ENCODE peak calls at places on chromosomes 7 and 10, in ten cellular contexts. One of them, this sample, is unnamed.

GRCh38 chr10:120262857-120263547 is 194.0 kb upstream of the PLPP4 start:
- DNase-seq in spleen: no peak
- DNase-seq in stomach: no peak
- DNase-seq in K562: no peak
- DNase-seq in transverse colon: no peak
- DNase-seq in suprapubic skin: no peak
- DNase-seq in HepG2: no peak
- DNase-seq in HCT116: no peak
- DNase-seq in sigmoid colon: no peak
- DNase-seq in endothelial cell of umbilical vein: no peak
- DNase-seq in this sample: no peak

GRCh38 chr7:134935701-134936100 is 50.6 kb upstream of the AGBL3 start:
- DNase-seq in spleen: no peak
- DNase-seq in stomach: no peak
- DNase-seq in K562: no peak
- DNase-seq in transverse colon: no peak
- DNase-seq in suprapubic skin: no peak
- DNase-seq in HepG2: no peak
- DNase-seq in HCT116: no peak
- DNase-seq in sigmoid colon: no peak
- DNase-seq in endothelial cell of umbilical vein: no peak
- DNase-seq in this sample: no peak

GRCh38 chr7:86965727-86966120 is 93.7 kb downstream of the ELAPOR2 start:
- DNase-seq in spleen: no peak
- DNase-seq in stomach: no peak
- DNase-seq in K562: no peak
- DNase-seq in transverse colon: no peak
- DNase-seq in suprapubic skin: no peak
- DNase-seq in HepG2: no peak
- DNase-seq in HCT116: no peak
- DNase-seq in sigmoid colon: no peak
- DNase-seq in endothelial cell of umbilical vein: no peak
- DNase-seq in this sample: no peak

GRCh38 chr7:46996972-46997371 is 584.9 kb downstream of the TNS3 start:
- DNase-seq in spleen: no peak
- DNase-seq in stomach: no peak
- DNase-seq in K562: no peak
- DNase-seq in transverse colon: no peak
- DNase-seq in suprapubic skin: no peak
- DNase-seq in HepG2: no peak
- DNase-seq in HCT116: no peak
- DNase-seq in sigmoid colon: no peak
- DNase-seq in endothelial cell of umbilical vein: no peak
- DNase-seq in this sample: no peak

GRCh38 chr7:50379539-50379938 is 70.6 kb downstream of the FIGNL1 start:
- DNase-seq in spleen: no peak
- DNase-seq in stomach: no peak
- DNase-seq in K562: no peak
- DNase-seq in transverse colon: no peak
- DNase-seq in suprapubic skin: no peak
- DNase-seq in HepG2: no peak
- DNase-seq in HCT116: no peak
- DNase-seq in sigmoid colon: no peak
- DNase-seq in endothelial cell of umbilical vein: no peak
- DNase-seq in this sample: no peak

GRCh38 chr10:50600831-50601466 is 22.8 kb downstream of the SGMS1 start:
- DNase-seq in spleen: no peak
- DNase-seq in stomach: no peak
- DNase-seq in K562: no peak
- DNase-seq in transverse colon: no peak
- DNase-seq in suprapubic skin: no peak
- DNase-seq in HepG2: no peak
- DNase-seq in HCT116: no peak
- DNase-seq in sigmoid colon: no peak
- DNase-seq in endothelial cell of umbilical vein: no peak
- DNase-seq in this sample: no peak

GRCh38 chr10:45515630-45516029 is 141.6 kb downstream of the ALOX5 start:
- DNase-seq in spleen: no peak
- DNase-seq in stomach: no peak
- DNase-seq in K562: no peak
- DNase-seq in transverse colon: no peak
- DNase-seq in suprapubic skin: no peak
- DNase-seq in HepG2: peak
- DNase-seq in HCT116: no peak
- DNase-seq in sigmoid colon: no peak
- DNase-seq in endothelial cell of umbilical vein: no peak
- DNase-seq in this sample: no peak

GRCh38 chr10:124351481-124352220 is 67.1 kb downstream of the OAT start:
- DNase-seq in spleen: peak
- DNase-seq in stomach: peak
- DNase-seq in K562: no peak
- DNase-seq in transverse colon: no peak
- DNase-seq in suprapubic skin: no peak
- DNase-seq in HepG2: no peak
- DNase-seq in HCT116: no peak
- DNase-seq in sigmoid colon: no peak
- DNase-seq in endothelial cell of umbilical vein: no peak
- DNase-seq in this sample: no peak

GRCh38 chr7:45924283-45924682 is 3.2 kb upstream of the IGFBP3 start:
- DNase-seq in spleen: no peak
- DNase-seq in stomach: no peak
- DNase-seq in K562: no peak
- DNase-seq in transverse colon: no peak
- DNase-seq in suprapubic skin: no peak
- DNase-seq in HepG2: no peak
- DNase-seq in HCT116: no peak
- DNase-seq in sigmoid colon: no peak
- DNase-seq in endothelial cell of umbilical vein: peak
- DNase-seq in this sample: peak

GRCh38 chr7:133530682-133531081 is 277.8 kb downstream of the EXOC4 start:
- DNase-seq in spleen: no peak
- DNase-seq in stomach: no peak
- DNase-seq in K562: no peak
- DNase-seq in transverse colon: no peak
- DNase-seq in suprapubic skin: no peak
- DNase-seq in HepG2: no peak
- DNase-seq in HCT116: no peak
- DNase-seq in sigmoid colon: no peak
- DNase-seq in endothelial cell of umbilical vein: peak
- DNase-seq in this sample: no peak

GRCh38 chr7:142792593-142792992 is 21.8 kb downstream of the PRSS2 start:
- DNase-seq in spleen: no peak
- DNase-seq in stomach: no peak
- DNase-seq in K562: no peak
- DNase-seq in transverse colon: no peak
- DNase-seq in suprapubic skin: no peak
- DNase-seq in HepG2: no peak
- DNase-seq in HCT116: no peak
- DNase-seq in sigmoid colon: no peak
- DNase-seq in endothelial cell of umbilical vein: no peak
- DNase-seq in this sample: no peak

GRCh38 chr10:69097729-69098128 is 9.8 kb downstream of the SRGN start:
- DNase-seq in spleen: no peak
- DNase-seq in stomach: no peak
- DNase-seq in K562: no peak
- DNase-seq in transverse colon: no peak
- DNase-seq in suprapubic skin: no peak
- DNase-seq in HepG2: no peak
- DNase-seq in HCT116: no peak
- DNase-seq in sigmoid colon: no peak
- DNase-seq in endothelial cell of umbilical vein: no peak
- DNase-seq in this sample: no peak

GRCh38 chr10:103417601-103418000 is 21.2 kb downstream of the PDCD11 start:
- DNase-seq in spleen: no peak
- DNase-seq in stomach: no peak
- DNase-seq in K562: no peak
- DNase-seq in transverse colon: no peak
- DNase-seq in suprapubic skin: no peak
- DNase-seq in HepG2: no peak
- DNase-seq in HCT116: no peak
- DNase-seq in sigmoid colon: no peak
- DNase-seq in endothelial cell of umbilical vein: no peak
- DNase-seq in this sample: no peak

GRCh38 chr7:87552351-87552750 is 48.3 kb downstream of the ABCB1 start:
- DNase-seq in spleen: no peak
- DNase-seq in stomach: no peak
- DNase-seq in K562: no peak
- DNase-seq in transverse colon: no peak
- DNase-seq in suprapubic skin: no peak
- DNase-seq in HepG2: no peak
- DNase-seq in HCT116: no peak
- DNase-seq in sigmoid colon: no peak
- DNase-seq in endothelial cell of umbilical vein: no peak
- DNase-seq in this sample: no peak

DNA sequence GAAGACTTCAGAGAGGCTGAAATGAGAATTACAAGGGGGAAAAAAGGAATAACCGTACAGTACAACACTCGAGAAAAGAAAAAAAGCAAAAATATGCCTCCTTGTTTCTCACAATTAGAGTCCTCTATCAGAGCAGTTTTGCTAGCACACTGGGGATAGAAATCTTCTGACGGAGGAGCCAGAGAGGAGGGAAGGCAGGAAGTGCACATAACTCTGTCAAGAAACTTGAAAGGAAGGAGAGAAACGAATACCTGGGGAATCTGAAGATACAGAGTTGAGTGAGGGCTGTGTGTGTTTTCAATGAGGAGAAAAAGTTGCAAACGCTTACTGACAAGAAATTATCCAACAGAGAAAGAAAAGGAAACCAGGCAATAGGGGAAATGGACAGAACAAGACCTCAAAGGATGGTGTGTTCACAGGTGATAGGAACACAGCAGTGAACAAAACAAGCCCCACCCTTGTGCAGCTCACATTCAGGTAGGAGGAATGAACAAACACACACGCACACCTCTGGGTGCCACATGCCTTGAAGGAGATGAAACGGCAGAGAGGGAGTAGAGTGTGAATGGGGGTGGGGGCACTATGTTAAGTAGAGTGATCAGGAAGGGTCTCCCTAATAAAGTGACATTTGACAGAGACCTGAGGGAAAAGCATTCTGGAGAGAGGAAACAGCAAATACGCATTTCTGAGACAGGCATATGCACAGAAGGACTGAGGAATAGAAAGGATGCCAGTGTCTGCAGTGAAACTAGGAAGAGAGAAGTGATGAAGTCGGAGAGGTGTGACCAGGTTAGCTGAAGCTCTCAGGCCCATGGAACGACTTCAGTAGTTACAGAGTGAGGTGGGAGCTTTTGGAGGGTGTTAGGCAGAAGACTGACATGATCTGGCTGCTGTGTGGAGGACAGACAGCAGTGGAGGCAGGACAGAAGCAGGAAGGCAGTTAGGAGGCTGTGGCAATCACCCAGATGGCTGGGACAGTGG is 46.7 kb upstream of the SPOCK2 start:
- DNase-seq in spleen: no peak
- DNase-seq in stomach: no peak
- DNase-seq in K562: no peak
- DNase-seq in transverse colon: no peak
- DNase-seq in suprapubic skin: no peak
- DNase-seq in HepG2: no peak
- DNase-seq in HCT116: no peak
- DNase-seq in sigmoid colon: no peak
- DNase-seq in endothelial cell of umbilical vein: no peak
- DNase-seq in this sample: no peak
- H3K27ac ChIP-seq in spleen: peak
- H3K27ac ChIP-seq in stomach: no peak
- H3K27ac ChIP-seq in K562: no peak
- H3K27ac ChIP-seq in transverse colon: no peak
- H3K27ac ChIP-seq in suprapubic skin: no peak
- H3K27ac ChIP-seq in HepG2: no peak
- H3K27ac ChIP-seq in HCT116: no peak
- H3K27ac ChIP-seq in sigmoid colon: no peak
- H3K27ac ChIP-seq in endothelial cell of umbilical vein: no peak
- H3K27ac ChIP-seq in this sample: no peak

DNA sequence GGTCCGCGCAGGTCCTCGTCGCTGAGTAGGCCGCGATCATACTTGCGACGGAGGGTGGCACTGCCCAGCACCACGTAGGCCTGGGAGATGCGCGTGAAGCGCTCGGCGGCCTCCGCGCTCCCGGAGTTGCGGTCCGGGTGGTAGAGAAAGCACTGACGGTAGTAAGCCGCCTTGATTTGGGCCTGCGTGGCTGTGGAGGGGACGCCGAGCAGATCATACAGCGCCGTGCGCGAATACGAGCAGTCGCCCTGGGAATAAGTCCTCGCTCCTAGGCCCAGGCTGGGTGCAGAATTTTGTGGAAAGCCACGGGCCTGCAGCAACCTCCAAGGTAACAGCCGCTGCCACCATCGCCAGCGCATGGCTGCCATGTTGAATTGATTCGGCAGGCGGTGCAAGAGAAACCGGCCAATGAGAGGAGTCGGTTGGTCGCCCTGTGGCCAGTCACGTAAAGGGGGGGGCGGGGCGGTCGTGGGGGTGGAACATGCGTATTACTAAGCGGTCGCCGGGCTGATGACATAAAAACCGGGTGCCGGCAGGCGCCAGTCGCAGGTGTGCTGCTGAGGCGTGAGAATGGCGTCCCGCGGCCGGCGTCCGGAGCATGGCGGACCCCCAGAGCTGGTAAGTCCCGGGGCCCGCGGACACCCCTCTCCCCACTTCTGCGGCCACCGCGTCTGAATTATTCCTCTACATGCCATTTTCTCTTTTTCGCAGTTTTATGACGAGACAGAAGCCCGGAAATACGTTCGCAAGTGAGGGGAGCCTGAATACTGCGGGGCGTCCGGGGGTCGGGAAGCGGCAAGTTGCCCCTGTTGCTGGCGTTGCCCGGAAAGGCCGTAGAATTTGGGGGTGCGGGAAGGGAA is at the start of the genes BUD23 and DNAJC30:
- DNase-seq in spleen: peak
- DNase-seq in stomach: peak
- DNase-seq in K562: peak
- DNase-seq in transverse colon: peak
- DNase-seq in suprapubic skin: peak
- DNase-seq in HepG2: peak
- DNase-seq in HCT116: peak
- DNase-seq in sigmoid colon: peak
- DNase-seq in endothelial cell of umbilical vein: peak
- DNase-seq in this sample: peak
- TF ChIP-seq POLR2A in spleen: peak
- TF ChIP-seq POLR2A in stomach: peak
- TF ChIP-seq POLR2A in K562: peak
- TF ChIP-seq POLR2A in transverse colon: peak
- TF ChIP-seq POLR2A in suprapubic skin: peak
- TF ChIP-seq POLR2A in HepG2: peak
- TF ChIP-seq POLR2A in HCT116: peak
- TF ChIP-seq POLR2A in sigmoid colon: peak
- TF ChIP-seq POLR2A in endothelial cell of umbilical vein: peak
- TF ChIP-seq POLR2A in this sample: peak

GRCh38 chr10:80158598-80159127 is 26.1 kb downstream of the PLAC9 start:
- DNase-seq in spleen: peak
- DNase-seq in stomach: peak
- DNase-seq in K562: peak
- DNase-seq in transverse colon: peak
- DNase-seq in suprapubic skin: peak
- DNase-seq in HepG2: no peak
- DNase-seq in HCT116: peak
- DNase-seq in sigmoid colon: peak
- DNase-seq in endothelial cell of umbilical vein: peak
- DNase-seq in this sample: peak
- TF ChIP-seq POLR2AphosphoS5 in spleen: peak
- TF ChIP-seq POLR2AphosphoS5 in stomach: peak
- TF ChIP-seq POLR2AphosphoS5 in K562: no peak
- TF ChIP-seq POLR2AphosphoS5 in transverse colon: peak
- TF ChIP-seq POLR2AphosphoS5 in suprapubic skin: peak
- TF ChIP-seq POLR2AphosphoS5 in HepG2: no peak
- TF ChIP-seq POLR2AphosphoS5 in HCT116: peak
- TF ChIP-seq POLR2AphosphoS5 in sigmoid colon: peak
- TF ChIP-seq POLR2AphosphoS5 in endothelial cell of umbilical vein: peak
- TF ChIP-seq POLR2AphosphoS5 in this sample: peak

GRCh38 chr7:89655946-89656345 is 498.3 kb upstream of the STEAP1 start:
- DNase-seq in spleen: no peak
- DNase-seq in stomach: no peak
- DNase-seq in K562: no peak
- DNase-seq in transverse colon: no peak
- DNase-seq in suprapubic skin: no peak
- DNase-seq in HepG2: no peak
- DNase-seq in HCT116: no peak
- DNase-seq in sigmoid colon: no peak
- DNase-seq in endothelial cell of umbilical vein: no peak
- DNase-seq in this sample: no peak
- H3K27ac ChIP-seq in spleen: no peak
- H3K27ac ChIP-seq in stomach: no peak
- H3K27ac ChIP-seq in K562: no peak
- H3K27ac ChIP-seq in transverse colon: no peak
- H3K27ac ChIP-seq in suprapubic skin: no peak
- H3K27ac ChIP-seq in HepG2: no peak
- H3K27ac ChIP-seq in HCT116: no peak
- H3K27ac ChIP-seq in sigmoid colon: no peak
- H3K27ac ChIP-seq in endothelial cell of umbilical vein: no peak
- H3K27ac ChIP-seq in this sample: no peak